ENCODE peak calls at places on chromosome 10, in nine cellular contexts. G is OCI-LY7, Q is activated T-cell treated with anti-CD3 and anti-CD28 coated beads for 1 hour, K is EL, H is T-helper 9 cell, E is NCI-H2171 treated with DMSO at 0.1 percent for 48 hours, T is BJ, I is left ventricle myocardium superior, S is astrocyte of the spinal cord. P is an unnamed sample.

GRCh38 chr10:132876967-132877366 is 65.4 kb downstream of the CFAP46 start:
- DNase-seq in G (no peak), Q (no peak), K (no peak), H (no peak), E (no peak), T (no peak), I (peak), S (no peak), P (no peak)

GRCh38 chr10:71218046-71218832 is 5.9 kb downstream of the UNC5B start:
- DNase-seq in G (no peak), Q (no peak), K (peak), H (no peak), E (no peak), T (no peak), I (peak), S (peak), P (no peak)

GRCh38 chr10:31319602-31320178 is 674 bp downstream of the ZEB1 start:
- DNase-seq in G (peak), Q (peak), K (no peak), H (no peak), E (no peak), T (no peak), I (peak), S (no peak), P (no peak)

GRCh38 chr10:116985611-116986010 is 19.4 kb downstream of the SHTN1 start:
- DNase-seq in G (no peak), Q (no peak), K (no peak), H (no peak), E (no peak), T (no peak), I (no peak), S (no peak), P (no peak)

GRCh38 chr10:6607187-6607586 is 27.1 kb upstream of the PRKCQ start:
- DNase-seq in G (no peak), Q (no peak), K (no peak), H (no peak), E (no peak), T (no peak), I (no peak), S (no peak), P (no peak)

GRCh38 chr10:128629111-128630096 is 503.2 kb upstream of the MKI67 start:
- DNase-seq in G (no peak), Q (no peak), K (no peak), H (no peak), E (no peak), T (no peak), I (no peak), S (no peak), P (no peak)

GRCh38 chr10:103493911-103494877 is 689 bp downstream of the NEURL1 start:
- DNase-seq in G (no peak), Q (no peak), K (no peak), H (peak), E (no peak), T (no peak), I (peak), S (no peak), P (no peak)

GRCh38 chr10:89183571-89183970 is 23.5 kb downstream of the CH25H start:
- DNase-seq in G (no peak), Q (no peak), K (no peak), H (no peak), E (no peak), T (no peak), I (no peak), S (peak), P (no peak)

GRCh38 chr10:5466451-5466996 is 32.8 kb downstream of the CALML5 start:
- DNase-seq in G (no peak), Q (no peak), K (peak), H (no peak), E (peak), T (peak), I (no peak), S (peak), P (peak)

GRCh38 chr10:27759483-27760281 is 14.1 kb upstream of the MKX start:
- DNase-seq in G (no peak), Q (no peak), K (no peak), H (no peak), E (no peak), T (no peak), I (no peak), S (no peak), P (no peak)

GRCh38 chr10:123551259-123551658 is 114.9 kb upstream of the GPR26 start:
- DNase-seq in G (no peak), Q (no peak), K (no peak), H (no peak), E (no peak), T (no peak), I (no peak), S (no peak), P (no peak)

GRCh38 chr10:62471718-62472117 is 97.5 kb downstream of the ZNF365 start:
- DNase-seq in G (no peak), Q (no peak), K (peak), H (no peak), E (no peak), T (no peak), I (no peak), S (no peak), P (no peak)

P was measured in AG04450.